ENCODE peak calls at places on chromosome X, in five cellular contexts. W, A, D, N and O are unnamed samples.
A peak's percentile ranks its signal among the peaks of the same experiment; 100 is the strongest.

GRCh38 chrX:44974462-44974861 is 101.5 kb downstream of the KDM6A start:
- DNase-seq in N (no peak), A (peak; percentile 25), D (no peak), W (peak; percentile 3), O (no peak)

GRCh38 chrX:119573840-119574393 is 446 bp upstream of the UBE2A start:
- DNase-seq in D (peak; percentile 14), A (peak; percentile 35), W (peak; percentile 29), N (peak; percentile 30), O (no peak)

GRCh38 chrX:39043838-39044550 is 242.7 kb downstream of the MID1IP1 start:
- DNase-seq in W (no peak), D (no peak), A (no peak), N (no peak), O (no peak)

GRCh38 chrX:132590350-132591026 is 101.7 kb upstream of the MBNL3 start:
- DNase-seq in W (no peak), N (no peak), A (no peak), D (no peak), O (no peak)

GRCh38 chrX:123450217-123450616 is 266.1 kb downstream of the GRIA3 start:
- DNase-seq in A (no peak), W (no peak), D (no peak), N (peak; percentile 27), O (no peak)

GRCh38 chrX:99394450-99394849 is 1015.6 kb downstream of the PCDH19 start:
- DNase-seq in N (no peak), W (no peak), D (no peak), A (no peak), O (no peak)

GRCh38 chrX:32269877-32270276 is 941.5 kb downstream of the DMD start:
- DNase-seq in D (no peak), N (no peak), A (no peak), W (no peak), O (no peak)

GRCh38 chrX:68894513-68895338 is 65.9 kb downstream of the EFNB1 start:
- DNase-seq in A (peak; percentile 6), D (peak; percentile 38), N (no peak), W (peak; percentile 12), O (no peak)

GRCh38 chrX:68710870-68711576 is 63.6 kb downstream of the STARD8 start:
- DNase-seq in A (peak; percentile 32), N (peak; percentile 35), D (no peak), W (no peak), O (peak; percentile 32)

GRCh38 chrX:45851434-45851991 is 650.8 kb upstream of the DIPK2B start:
- DNase-seq in D (peak; percentile 24), W (no peak), N (no peak), A (no peak), O (no peak)

GRCh38 chrX:154412468-154412867 is 1.1 kb downstream of the TAFAZZIN start:
- DNase-seq in W (no peak), A (no peak), D (no peak), N (peak; percentile 48), O (no peak)

GRCh38 chrX:39907964-39908616 is 189.7 kb downstream of the BCOR start:
- DNase-seq in A (peak; percentile 90), D (peak; percentile 17), N (peak; percentile 48), W (peak; percentile 95), O (peak; percentile 75)

GRCh38 chrX:33207056-33207455 is 4.3 kb downstream of the DMD start:
- DNase-seq in N (no peak), A (no peak), W (no peak), D (no peak), O (no peak)

GRCh38 chrX:23372220-23372902 is 37.7 kb downstream of the PTCHD1 start:
- DNase-seq in D (no peak), A (peak; percentile 18), W (no peak), N (no peak), O (no peak)

GRCh38 chrX:41917517-41917916 is 5.8 kb downstream of the CASK start:
- DNase-seq in D (no peak), N (no peak), W (no peak), A (no peak), O (no peak)

GRCh38 chrX:77617206-77617605 is 168.8 kb downstream of the ATRX start:
- DNase-seq in N (no peak), W (no peak), A (no peak), D (no peak), O (no peak)

GRCh38 chrX:54481751-54482150 is 14.3 kb downstream of the FGD1 start:
- DNase-seq in D (no peak), W (no peak), A (no peak), N (no peak), O (no peak)

GRCh38 chrX:146433771-146434170 is 375.8 kb upstream of the CXorf51B start:
- DNase-seq in W (no peak), N (no peak), D (no peak), A (no peak), O (no peak)

GRCh38 chrX:72666451-72666850 is 47.7 kb downstream of the PHKA1 start:
- DNase-seq in A (no peak), W (no peak), N (no peak), D (no peak), O (no peak)

GRCh38 chrX:45986971-45987370 is 558.2 kb downstream of the ZNF674 start:
- DNase-seq in D (no peak), A (peak; percentile 19), W (no peak), N (no peak), O (no peak)

GRCh38 chrX:11480626-11481025 is 185.1 kb downstream of the ARHGAP6 start:
- DNase-seq in W (no peak), N (no peak), A (peak; percentile 67), D (no peak), O (no peak)

GRCh38 chrX:102659790-102660757 is 8.8 kb downstream of the GPRASP1 start:
- DNase-seq in D (peak; percentile 84), N (peak; percentile 79), W (peak; percentile 36), A (peak; percentile 70), O (no peak)

DNA sequence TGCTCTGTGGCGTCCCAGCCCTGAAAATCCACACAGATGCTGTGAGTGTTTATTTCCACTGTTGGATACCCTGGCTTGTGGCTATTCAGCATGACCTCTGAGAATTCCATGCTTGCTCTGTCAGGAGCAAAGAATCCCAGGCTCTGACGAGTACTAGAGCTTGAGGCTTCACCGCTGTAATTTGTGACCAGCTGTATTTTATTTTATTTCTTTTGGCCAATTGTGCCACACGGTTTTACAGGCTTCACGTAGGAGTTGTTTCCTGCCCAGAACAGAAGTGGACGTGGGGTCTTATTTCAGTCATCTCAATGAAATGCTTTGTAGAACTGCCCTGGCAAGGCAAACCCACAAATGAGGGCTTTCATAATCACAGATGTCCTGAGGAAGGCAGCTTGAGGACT is 69.4 kb upstream of the CLDN34 start:
- DNase-seq in N (no peak), D (no peak), W (peak; percentile 78), A (peak; percentile 89), O (peak; percentile 86)
- H3K4me3 ChIP-seq in N (no peak overlapping the region), D (no peak overlapping the region), W (no peak overlapping the region), A (peak overlapping the region; percentile 53), O (no peak overlapping the region)

DNA sequence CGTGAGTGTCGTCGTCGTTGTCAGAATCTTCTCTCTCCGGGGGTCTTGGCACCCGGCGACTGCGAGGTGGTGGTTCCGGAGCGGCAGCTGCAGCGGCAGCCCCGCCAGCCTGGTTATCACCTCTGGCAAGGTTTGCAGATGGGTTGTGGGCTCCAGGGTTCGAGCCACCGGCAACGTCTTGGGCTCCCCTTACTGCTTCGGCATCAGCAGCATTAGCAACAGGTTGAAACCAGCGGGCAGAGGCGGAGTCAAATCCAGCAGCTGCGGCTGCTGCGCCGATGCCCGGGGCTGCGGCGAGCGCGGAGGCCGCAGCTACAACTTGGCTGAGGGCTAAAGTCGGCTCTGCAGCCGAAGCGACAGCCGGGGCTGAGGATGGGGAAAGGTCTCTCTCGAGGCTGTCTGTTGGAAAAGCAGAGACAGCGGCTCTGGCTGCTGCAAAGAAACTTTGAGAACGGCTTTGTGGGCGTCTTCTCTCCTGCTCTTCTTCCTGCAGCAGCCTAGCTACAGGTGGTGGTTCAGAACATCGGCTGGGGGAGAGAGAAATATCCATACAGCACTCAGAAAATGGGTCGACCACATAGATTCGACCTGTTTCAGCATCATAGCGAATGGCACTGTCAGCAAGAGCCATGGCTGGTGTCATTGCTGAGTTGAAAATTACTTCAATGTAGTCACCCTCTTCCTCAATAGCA is 3.6 kb downstream of the IRS4 start:
- DNase-seq in W (no peak), N (no peak), A (no peak), D (no peak), O (no peak)
- H3K4me3 ChIP-seq in W (no peak overlapping the region), N (no peak overlapping the region), A (no peak overlapping the region), D (no peak overlapping the region), O (no peak overlapping the region)

GRCh38 chrX:137549073-137549472 is 16.9 kb upstream of the ZIC3 start:
- DNase-seq in A (no peak), D (no peak), W (no peak), N (no peak), O (no peak)

GRCh38 chrX:137547291-137547690 is 18.6 kb upstream of the ZIC3 start:
- DNase-seq in A (no peak), D (no peak), N (no peak), W (no peak), O (no peak)

GRCh38 chrX:137548261-137548660 is 17.7 kb upstream of the ZIC3 start:
- DNase-seq in D (no peak), N (no peak), A (no peak), W (no peak), O (no peak)

GRCh38 chrX:137550561-137551305 is 15.2 kb upstream of the ZIC3 start:
- DNase-seq in A (no peak), D (no peak), W (no peak), N (no peak), O (no peak)

GRCh38 chrX:137549846-137550534 is 15.9 kb upstream of the ZIC3 start:
- DNase-seq in A (no peak), N (no peak), D (no peak), W (no peak), O (no peak)
- H3K4me3 ChIP-seq in A (peak overlapping the region; percentile 15), N (no peak overlapping the region), D (no peak overlapping the region), W (no peak overlapping the region), O (peak overlapping the region; percentile 40)

GRCh38 chrX:16882188-16882587 is 12.0 kb upstream of the RBBP7 start:
- DNase-seq in D (no peak), W (no peak), N (peak; percentile 41), A (no peak), O (no peak)
- H3K4me3 ChIP-seq in D (no peak overlapping the region), W (peak overlapping the region; percentile 55), N (peak overlapping the region; percentile 66), A (peak overlapping the region; percentile 57), O (peak overlapping the region; percentile 44)

GRCh38 chrX:19121898-19122640 is at the start of gene ADGRG2:
- DNase-seq in D (no peak), N (no peak), W (no peak), A (no peak), O (no peak)

GRCh38 chrX:19122641-19123009 is 357 bp upstream of the ADGRG2 start:
- DNase-seq in N (no peak), D (no peak), W (no peak), A (no peak), O (no peak)

GRCh38 chrX:19121466-19121865 is 802 bp downstream of the ADGRG2 start:
- DNase-seq in N (no peak), A (no peak), W (no peak), D (no peak), O (no peak)
- H3K4me3 ChIP-seq in N (no peak overlapping the region), A (no peak overlapping the region), W (no peak overlapping the region), D (no peak overlapping the region), O (peak overlapping the region; percentile 34)

GRCh38 chrX:8731579-8732395 is at the start of gene ANOS1:
- DNase-seq in D (no peak), W (no peak), N (no peak), A (no peak), O (peak; percentile 19)

GRCh38 chrX:8726031-8726652 is 5.8 kb downstream of the ANOS1 start:
- DNase-seq in N (no peak), A (no peak), W (peak; percentile 18), D (no peak), O (no peak)

GRCh38 chrX:8728932-8729331 is 3.0 kb downstream of the ANOS1 start:
- DNase-seq in A (no peak), N (no peak), W (no peak), D (no peak), O (no peak)

GRCh38 chrX:8730812-8731578 is 942 bp downstream of the ANOS1 start:
- DNase-seq in A (no peak), D (no peak), N (no peak), W (no peak), O (no peak)
- H3K4me3 ChIP-seq in A (peak overlapping the region; percentile 49), D (no peak overlapping the region), N (no peak overlapping the region), W (peak overlapping the region; percentile 41), O (peak overlapping the region; percentile 56)